ENCODE peak calls at places on chromosomes 2 and 18, in ten cellular contexts. B is CD8-positive, alpha-beta T cell; C is mucosa of descending colon; X is body of pancreas; W is fibroblast of the aortic adventitia; F is astrocyte of the spinal cord; E is fibroblast of villous mesenchyme; M is hepatocyte; T is GM12865; I is tibial artery. D is an unnamed sample.

GRCh38 chr2:191247381-191248057 is 2.3 kb downstream of the MYO1B start:
- DNase-seq in B (no peak), T (no peak), W (peak; percentile 93), E (peak; percentile 95), I (no peak), X (no peak), C (no peak), M (peak; percentile 84), F (peak; percentile 89), D (peak; percentile 87)

GRCh38 chr2:148532049-148532428 is 112.5 kb upstream of the EPC2 start:
- DNase-seq in M (no peak), B (no peak), I (no peak), C (no peak), F (no peak), X (no peak), E (no peak), W (no peak), T (no peak), D (peak; percentile 15)

GRCh38 chr2:127573771-127574170 is 38.3 kb downstream of the MYO7B start:
- DNase-seq in B (no peak), E (no peak), T (no peak), I (no peak), M (no peak), F (no peak), C (no peak), X (no peak), W (no peak), D (no peak)

GRCh38 chr2:234165421-234165820 is 114.9 kb downstream of the SPP2 start:
- DNase-seq in X (no peak), B (no peak), F (peak; percentile 97), M (peak; percentile 32), T (no peak), C (no peak), W (peak; percentile 32), I (no peak), E (peak; percentile 45), D (peak; percentile 37)

GRCh38 chr18:59996370-59996966 is 96.7 kb downstream of the PMAIP1 start:
- DNase-seq in M (peak; percentile 75), I (no peak), X (peak; percentile 52), B (no peak), E (peak; percentile 46), C (no peak), F (peak; percentile 66), T (peak; percentile 48), W (peak; percentile 73), D (peak; percentile 75)

GRCh38 chr2:223108376-223109100 is 56.5 kb downstream of the KCNE4 start:
- DNase-seq in I (no peak), X (no peak), C (no peak), T (no peak), E (peak; percentile 50), W (no peak), M (peak; percentile 51), B (no peak), F (peak; percentile 7), D (peak; percentile 76)

GRCh38 chr2:72182547-72183460 is 35.1 kb upstream of the CYP26B1 start:
- DNase-seq in I (no peak), X (peak; percentile 21), F (no peak), T (no peak), B (no peak), E (no peak), C (peak; percentile 70), W (peak; percentile 49), M (no peak), D (no peak)

GRCh38 chr2:181362561-181362960 is 94.6 kb upstream of the ITGA4 start:
- DNase-seq in C (no peak), M (no peak), E (no peak), I (no peak), X (no peak), W (no peak), B (no peak), F (no peak), T (no peak), D (no peak)

GRCh38 chr2:32745191-32745590 is 117.3 kb downstream of the TTC27 start:
- DNase-seq in B (no peak), I (no peak), F (peak; percentile 19), X (no peak), E (no peak), T (no peak), W (no peak), M (no peak), C (no peak), D (no peak)

GRCh38 chr2:237352279-237352845 is 61.6 kb downstream of the COL6A3 start:
- DNase-seq in T (no peak), X (no peak), M (no peak), W (no peak), F (no peak), E (no peak), I (no peak), B (no peak), C (no peak), D (no peak)

GRCh38 chr2:102129956-102130650 is 12.4 kb upstream of the IL1R1 start:
- DNase-seq in I (no peak), C (no peak), W (no peak), E (peak; percentile 43), X (no peak), B (no peak), T (no peak), M (no peak), F (no peak), D (no peak)

GRCh38 chr18:69161383-69162028 is 239.2 kb upstream of the DOK6 start:
- DNase-seq in X (no peak), B (no peak), W (peak; percentile 6), F (peak; percentile 29), I (no peak), T (no peak), C (no peak), E (peak; percentile 26), M (peak; percentile 14), D (peak; percentile 51)

GRCh38 chr18:11203998-11204397 is 54.6 kb upstream of the PIEZO2 start:
- DNase-seq in C (no peak), T (no peak), F (no peak), E (no peak), W (no peak), X (no peak), I (no peak), M (no peak), B (no peak), D (no peak)
- H3K4me3 ChIP-seq in C (no peak overlapping the region), T (no peak overlapping the region), F (no peak overlapping the region), E (no peak overlapping the region), W (no peak overlapping the region), X (no peak overlapping the region), I (no peak overlapping the region), M (no peak overlapping the region), B (no peak overlapping the region), D (no peak overlapping the region)

GRCh38 chr18:48418409-48419267 is 9.5 kb upstream of the ZBTB7C start:
- DNase-seq in E (no peak), T (no peak), X (no peak), C (no peak), I (peak; percentile 77), M (no peak), B (no peak), F (no peak), W (no peak), D (no peak)
- TF ChIP-seq CTCF in E (no peak), T (no peak), X (no peak), C (no peak), I (no peak), M (no peak), B (no peak), F (no peak), W (no peak), D (no peak)

GRCh38 chr18:5546660-5547059 is 2.9 kb upstream of the EPB41L3 start:
- DNase-seq in B (no peak), X (peak; percentile 13), E (peak; percentile 10), M (peak; percentile 68), C (no peak), W (peak; percentile 69), I (peak; percentile 49), T (peak; percentile 8), F (peak; percentile 72), D (peak; percentile 69)

GRCh38 chr18:5543036-5543671 is 643 bp downstream of the EPB41L3 start:
- DNase-seq in X (peak; percentile 25), F (no peak), M (peak; percentile 52), T (no peak), E (no peak), W (no peak), I (no peak), B (no peak), C (no peak), D (no peak)

GRCh38 chr18:5542393-5543035 is 1.3 kb downstream of the EPB41L3 start:
- DNase-seq in T (no peak), M (peak; percentile 23), C (peak; percentile 50), E (no peak), F (peak; percentile 45), X (peak; percentile 19), I (peak; percentile 47), W (peak; percentile 37), B (no peak), D (peak; percentile 27)

GRCh38 chr18:5538541-5538940 is 5.3 kb downstream of the EPB41L3 start:
- DNase-seq in T (no peak), C (no peak), W (no peak), M (no peak), B (no peak), X (no peak), F (no peak), I (no peak), E (no peak), D (no peak)

DNA sequence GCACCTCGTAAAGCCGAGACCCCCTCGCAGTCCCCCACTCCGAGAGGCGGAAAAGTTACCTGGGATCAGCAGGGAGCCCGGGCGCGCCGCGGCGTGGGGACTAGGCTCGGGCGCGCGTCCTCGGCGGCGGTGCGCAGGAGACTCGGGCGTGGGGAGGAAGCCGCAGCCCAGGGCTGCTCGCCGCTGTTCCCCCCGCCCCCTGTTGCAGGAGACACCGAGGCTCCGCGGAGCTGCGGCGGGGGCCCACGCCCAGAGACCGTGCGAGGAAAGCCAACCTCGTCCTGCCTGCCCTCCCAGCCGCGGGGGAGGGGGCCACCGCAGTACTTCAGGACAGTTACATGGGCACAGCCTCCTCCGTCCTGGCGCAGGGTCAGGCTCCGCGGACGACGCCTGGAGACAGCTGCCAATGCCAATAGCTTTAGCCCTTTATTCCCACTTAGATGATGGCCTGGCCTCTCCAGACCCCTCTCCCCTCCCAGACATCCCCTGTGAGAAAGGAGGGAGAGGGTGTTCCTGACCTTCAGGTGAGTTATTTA is at the start of gene EPB41L3:
- DNase-seq in B (no peak), E (no peak), W (no peak), M (peak; percentile 52), F (peak; percentile 35), T (no peak), I (peak; percentile 54), X (peak; percentile 42), C (peak; percentile 59), D (peak; percentile 56)
- H3K4me3 ChIP-seq in B (no peak within 1 kb of the TSS), E (no peak within 1 kb of the TSS), W (peak within 1 kb of the TSS; percentile 64), M (peak within 1 kb of the TSS; percentile 86), F (peak within 1 kb of the TSS; percentile 71), T (no peak within 1 kb of the TSS), I (peak within 1 kb of the TSS; percentile 42), X (peak within 1 kb of the TSS; percentile 16), C (no peak within 1 kb of the TSS), D (peak within 1 kb of the TSS; percentile 66)

DNA sequence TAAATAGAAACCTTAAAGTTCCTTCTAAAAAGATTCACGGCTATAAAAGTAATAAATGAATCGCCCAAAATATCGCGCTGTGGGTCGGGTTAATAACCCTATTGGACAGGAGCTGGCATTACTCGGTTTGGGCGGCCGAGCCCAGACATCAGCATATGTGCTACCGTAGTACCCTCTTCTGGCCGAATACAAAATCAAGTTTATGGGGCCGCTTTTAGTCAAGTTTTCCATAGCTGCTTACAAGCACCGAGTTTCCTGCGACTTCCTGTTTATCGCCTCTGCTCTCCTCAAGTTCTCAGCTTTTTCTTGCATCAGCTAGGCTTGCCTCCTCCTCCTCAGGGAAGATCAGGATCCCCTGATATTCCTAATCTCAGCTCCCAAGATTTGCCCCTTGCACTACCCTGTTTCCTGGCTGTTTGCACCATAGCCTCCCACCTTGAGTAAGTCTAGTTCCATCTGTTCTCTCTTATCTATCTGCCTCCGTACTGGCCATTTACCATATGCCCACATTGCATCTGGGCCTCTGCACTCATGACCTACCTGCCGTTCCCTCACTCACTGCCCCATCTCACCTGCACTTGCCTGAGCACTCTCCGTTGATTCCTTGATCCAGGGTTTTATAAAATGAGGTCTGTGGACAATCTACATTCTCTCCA is 56.1 kb downstream of the SLC35F5 start:
- DNase-seq in T (peak; percentile 90), F (no peak), M (no peak), X (no peak), B (peak; percentile 8), C (peak; percentile 58), I (no peak), W (no peak), E (peak; percentile 71), D (peak; percentile 77)
- TF ChIP-seq CTCF in T (peak; percentile 60), F (no peak), M (no peak), X (no peak), B (peak; percentile 49), C (no peak), I (peak; percentile 10), W (no peak), E (no peak), D (peak; percentile 40)